ENCODE peak calls at places on chromosomes 16 and 17, in five cellular contexts. K is effector memory CD4-positive, alpha-beta T cell; H is mesendoderm; C is adipocyte; E is neuronal stem cell. Q is an unnamed sample.

GRCh38 chr16:28212532-28212873 is 738 bp upstream of the XPO6 start:
- DNase-seq in C (peak; percentile 22), E (no peak), H (peak; percentile 72), K (no peak), Q (no peak)

GRCh38 chr17:50586421-50587247 is 26.1 kb downstream of the CACNA1G start:
- DNase-seq in K (no peak), C (no peak), E (no peak), H (peak; percentile 54), Q (no peak)

GRCh38 chr16:85716016-85716679 is 27.4 kb upstream of the GINS2 start:
- DNase-seq in E (no peak), K (no peak), H (no peak), C (no peak), Q (no peak)

GRCh38 chr17:4004517-4005295 is 40.5 kb upstream of the ATP2A3 start:
- DNase-seq in C (peak; percentile 59), H (peak; percentile 82), E (peak; percentile 71), K (peak; percentile 41), Q (peak; percentile 49)

GRCh38 chr16:56970934-56971767 is 9.4 kb downstream of the CETP start:
- DNase-seq in E (no peak), K (peak; percentile 29), H (no peak), C (no peak), Q (no peak)

GRCh38 chr16:28010671-28011070 is 52.8 kb downstream of the GSG1L start:
- DNase-seq in E (no peak), H (no peak), C (peak; percentile 19), K (no peak), Q (no peak)

GRCh38 chr16:21100447-21100846 is 50.2 kb downstream of the DNAH3 start:
- DNase-seq in H (no peak), K (no peak), E (no peak), C (peak; percentile 50), Q (no peak)

GRCh38 chr17:69093279-69093789 is 32.6 kb upstream of the ABCA9 start:
- DNase-seq in K (no peak), E (no peak), C (no peak), H (no peak), Q (peak; percentile 89)

GRCh38 chr17:80243526-80244433 is 16.9 kb upstream of the RNF213 start:
- DNase-seq in H (no peak), E (no peak), C (no peak), K (no peak), Q (no peak)

GRCh38 chr17:41919165-41919817 is 540 bp upstream of the ACLY start:
- DNase-seq in H (peak; percentile 99), C (peak; percentile 85), E (no peak), K (no peak), Q (no peak)

GRCh38 chr17:80030730-80031410 is 4.8 kb downstream of the TBC1D16 start:
- DNase-seq in E (no peak), K (no peak), C (no peak), H (no peak), Q (no peak)

GRCh38 chr17:82010575-82011525 is 11.8 kb downstream of the CENPX start:
- DNase-seq in K (no peak), H (no peak), C (no peak), E (no peak), Q (no peak)

GRCh38 chr17:5585814-5586558 is 1.7 kb upstream of the NLRP1 start:
- DNase-seq in C (no peak), K (no peak), E (no peak), H (peak; percentile 14), Q (no peak)

GRCh38 chr17:62712011-62712615 is 84.6 kb downstream of the MRC2 start:
- DNase-seq in H (no peak), C (no peak), K (no peak), E (no peak), Q (no peak)

GRCh38 chr16:15618392-15618791 is 24.6 kb downstream of the MARF1 start:
- DNase-seq in H (no peak), C (peak; percentile 61), E (no peak), K (no peak), Q (no peak)

GRCh38 chr17:78562734-78563133 is 14.5 kb downstream of the DNAH17 start:
- DNase-seq in K (no peak), H (no peak), C (no peak), E (no peak), Q (no peak)

GRCh38 chr16:2370725-2371124 is 30.2 kb upstream of the ABCA3 start:
- DNase-seq in E (no peak), K (no peak), H (peak; percentile 58), C (no peak), Q (no peak)

GRCh38 chr17:13601776-13602551 is at the start of gene HS3ST3A1:
- DNase-seq in K (no peak), H (peak; percentile 96), E (peak; percentile 85), C (peak; percentile 86), Q (no peak)

GRCh38 chr17:28928061-28928460 is 23.3 kb downstream of the PHF12 start:
- DNase-seq in H (no peak), E (no peak), C (no peak), K (no peak), Q (no peak)

GRCh38 chr16:85615014-85615851 is 2.1 kb downstream of the GSE1 start:
- DNase-seq in C (no peak), E (peak; percentile 69), H (peak; percentile 86), K (no peak), Q (no peak)

GRCh38 chr17:82959990-82960418 is 119.4 kb upstream of the METRNL start:
- DNase-seq in C (no peak), E (no peak), H (no peak), K (no peak), Q (no peak)

GRCh38 chr16:24070851-24071250 is 185.3 kb upstream of the CACNG3 start:
- DNase-seq in K (no peak), H (peak; percentile 90), E (peak; percentile 47), C (peak; percentile 6), Q (peak; percentile 55)

GRCh38 chr17:4469552-4469951 is 29.1 kb upstream of the SPNS2 start:
- DNase-seq in C (no peak), H (no peak), E (no peak), K (no peak), Q (no peak)

GRCh38 chr17:39573447-39574298 is 34.0 kb downstream of the NEUROD2 start:
- DNase-seq in C (peak; percentile 85), K (no peak), H (peak; percentile 73), E (no peak), Q (peak; percentile 77)

GRCh38 chr17:35536664-35537160 is 766 bp downstream of the SLFN12L start:
- DNase-seq in H (no peak), C (no peak), K (no peak), E (no peak), Q (no peak)

GRCh38 chr17:31499771-31500554 is 108.5 kb downstream of the RAB11FIP4 start:
- DNase-seq in K (no peak), C (peak; percentile 44), H (peak; percentile 55), E (no peak), Q (no peak)

GRCh38 chr16:73065617-73066313 is 17.8 kb upstream of the ZFHX3 start:
- DNase-seq in C (no peak), E (peak; percentile 21), K (no peak), H (peak; percentile 60), Q (no peak)

GRCh38 chr17:17767096-17767470 is 69.7 kb downstream of the SREBF1 start:
- DNase-seq in H (no peak), C (no peak), E (peak; percentile 57), K (no peak), Q (no peak)

GRCh38 chr17:41054025-41054424 is 1.0 kb downstream of the KRTAP2-2 start:
- DNase-seq in E (no peak), K (no peak), C (no peak), H (no peak), Q (no peak)

GRCh38 chr17:39701012-39701783 is 1.3 kb downstream of the ERBB2 start:
- DNase-seq in K (no peak), C (no peak), H (peak; percentile 38), E (no peak), Q (no peak)

GRCh38 chr17:3750926-3751325 is 27.2 kb downstream of the HASPIN start:
- DNase-seq in K (peak; percentile 36), C (no peak), E (no peak), H (no peak), Q (no peak)

GRCh38 chr17:5591966-5592365 is 7.7 kb upstream of the NLRP1 start:
- DNase-seq in K (no peak), C (no peak), E (no peak), H (no peak), Q (no peak)

GRCh38 chr17:33526753-33527152 is 233.7 kb upstream of the ASIC2 start:
- DNase-seq in E (no peak), H (no peak), C (no peak), K (no peak), Q (no peak)

GRCh38 chr17:36942031-36942599 is 4.8 kb downstream of the LHX1 start:
- DNase-seq in H (no peak), C (no peak), K (no peak), E (no peak), Q (no peak)

GRCh38 chr17:36941265-36942021 is 4.2 kb downstream of the LHX1 start:
- DNase-seq in E (no peak), H (no peak), K (no peak), C (no peak), Q (no peak)

GRCh38 chr17:36939059-36939943 is 2.0 kb downstream of the LHX1 start:
- DNase-seq in K (no peak), H (no peak), C (no peak), E (no peak), Q (no peak)

GRCh38 chr17:36939944-36940312 is 2.7 kb downstream of the LHX1 start:
- DNase-seq in C (no peak), K (no peak), E (no peak), H (no peak), Q (no peak)

GRCh38 chr17:36940313-36941264 is 3.3 kb downstream of the LHX1 start:
- DNase-seq in E (no peak), C (no peak), K (no peak), H (no peak), Q (no peak)
- H3K4me3 ChIP-seq in E (no peak overlapping the region), C (no peak overlapping the region), K (no peak overlapping the region), H (peak overlapping the region; percentile 30), Q (no peak overlapping the region)

DNA sequence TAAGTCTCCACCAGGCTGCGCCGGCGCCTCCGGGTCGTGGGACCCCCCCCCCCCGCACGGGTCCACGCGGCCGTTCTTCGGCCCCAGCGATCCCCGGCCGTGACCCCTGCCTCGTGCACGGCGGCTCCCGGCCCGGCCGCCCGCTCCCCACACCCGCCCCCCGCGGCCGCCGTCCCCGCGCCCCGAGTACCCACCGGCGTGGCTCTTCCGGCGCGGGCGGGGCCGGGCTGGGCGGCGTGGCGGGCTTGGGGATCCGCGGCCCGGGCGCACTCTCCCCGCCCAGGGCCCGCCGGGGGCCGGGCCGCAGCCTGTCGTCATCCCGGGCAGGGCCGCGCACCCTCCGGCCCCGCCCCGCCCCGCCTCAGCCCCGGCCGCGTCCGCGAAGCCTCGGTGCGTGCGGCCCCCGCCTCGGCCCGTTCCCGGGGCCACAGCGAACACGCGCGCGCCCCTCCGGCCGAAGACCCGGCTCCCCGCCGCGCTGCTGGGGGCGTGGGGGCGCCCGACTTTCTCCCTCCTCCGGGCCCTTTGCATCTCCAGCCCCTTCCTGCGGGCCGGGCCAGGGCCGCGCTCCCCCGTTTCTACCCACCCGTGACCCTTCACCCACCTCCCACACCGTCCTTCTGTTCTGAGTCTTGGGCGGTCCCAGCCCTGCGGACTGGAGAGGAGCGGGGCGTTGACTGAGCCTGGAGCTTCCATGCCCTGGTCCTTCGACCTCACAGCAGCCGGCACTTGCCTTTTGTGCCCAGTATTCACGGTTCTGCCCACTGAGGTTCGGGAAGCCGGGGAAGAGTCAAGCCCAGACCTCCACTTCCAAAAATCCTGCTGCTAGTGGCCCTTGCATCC is 859 bp downstream of the MYO1C start:
- DNase-seq in E (no peak), C (peak; percentile 87), K (peak; percentile 37), H (no peak), Q (no peak)
- H3K4me1 ChIP-seq in E (peaks cover 25% of the 10 kb centered on the region), C (peaks cover 76% of the 10 kb centered on the region), K (peaks cover 43% of the 10 kb centered on the region), H (peaks cover 2% of the 10 kb centered on the region), Q (peaks cover 42% of the 10 kb centered on the region)

GRCh38 chr17:44757918-44758413 is 822 bp upstream of the ADAM11 start:
- DNase-seq in E (no peak), K (no peak), C (no peak), H (no peak), Q (no peak)
- H3K4me3 ChIP-seq in E (no peak overlapping the region), K (no peak overlapping the region), C (no peak overlapping the region), H (no peak overlapping the region), Q (no peak overlapping the region)

GRCh38 chr16:86926146-86926545 is 347.8 kb downstream of the FOXL1 start:
- DNase-seq in C (no peak), E (no peak), K (no peak), H (no peak), Q (no peak)
- H3K4me1 ChIP-seq in C (peaks cover 28% of the 10 kb centered on the region), E (peaks cover 2% of the 10 kb centered on the region), K (no peaks in the 10 kb centered on the region), H (peaks cover 11% of the 10 kb centered on the region), Q (peaks cover 52% of the 10 kb centered on the region)

Q was measured in endothelial cell of umbilical vein.